ENCODE peak calls at places on chromosomes 2 and 18, in nine cellular contexts. F is Ammon's horn, Q is SK-N-SH, B is mucosa of descending colon, S is mucosa of gallbladder, W is H7, K is kidney tubule cell, T is NCI-H2171, M is activated T-cell treated with anti-CD3 and anti-CD28 coated beads for 48 hours. L is an unnamed sample.

GRCh38 chr2:231640646-231641111 is 48.0 kb downstream of the TEX44 start:
- DNase-seq in F (peak), Q (no peak), B (peak), S (no peak), W (peak), K (peak), T (no peak), M (no peak), L (peak)

GRCh38 chr18:50247562-50247961 is 18.7 kb downstream of the CFAP53 start:
- DNase-seq in F (no peak), Q (no peak), B (no peak), S (no peak), W (no peak), K (no peak), T (no peak), M (no peak), L (no peak)

GRCh38 chr2:45922577-45922988 is 271.1 kb downstream of the PRKCE start:
- DNase-seq in F (peak), Q (peak), B (no peak), S (no peak), W (no peak), K (no peak), T (peak), M (no peak), L (no peak)

GRCh38 chr2:160932960-160933359 is 227.3 kb upstream of the TANK start:
- DNase-seq in F (no peak), Q (no peak), B (no peak), S (no peak), W (no peak), K (no peak), T (no peak), M (no peak), L (peak)

GRCh38 chr2:65377556-65378307 is 54.7 kb downstream of the SPRED2 start:
- DNase-seq in F (no peak), Q (no peak), B (peak), S (no peak), W (no peak), K (peak), T (no peak), M (peak), L (peak)

GRCh38 chr18:63994783-63995399 is 25.0 kb downstream of the SERPINB8 start:
- DNase-seq in F (peak), Q (peak), B (peak), S (peak), W (peak), K (peak), T (peak), M (peak), L (peak)

GRCh38 chr18:13611616-13612110 is 114.7 kb downstream of the FAM210A start:
- DNase-seq in F (peak), Q (peak), B (peak), S (peak), W (peak), K (peak), T (no peak), M (no peak), L (no peak)

GRCh38 chr2:219109468-219109867 is 48.7 kb upstream of the IHH start:
- DNase-seq in F (no peak), Q (no peak), B (peak), S (no peak), W (peak), K (no peak), T (no peak), M (peak), L (peak)

GRCh38 chr18:42351455-42351854 is 396.4 kb downstream of the PIK3C3 start:
- DNase-seq in F (no peak), Q (no peak), B (no peak), S (no peak), W (no peak), K (no peak), T (no peak), M (no peak), L (no peak)

GRCh38 chr18:56475250-56475649 is 163.1 kb downstream of the TXNL1 start:
- DNase-seq in F (no peak), Q (no peak), B (no peak), S (no peak), W (no peak), K (peak), T (no peak), M (no peak), L (no peak)

GRCh38 chr2:144522741-144523605 is 3.1 kb upstream of the ZEB2 start:
- DNase-seq in F (peak), Q (peak), B (no peak), S (no peak), W (peak), K (no peak), T (no peak), M (no peak), L (no peak)

GRCh38 chr2:127193164-127193947 is 26.7 kb downstream of the CYP27C1 start:
- DNase-seq in F (no peak), Q (no peak), B (no peak), S (no peak), W (peak), K (no peak), T (no peak), M (no peak), L (no peak)

GRCh38 chr2:78431241-78431640 is 594.3 kb upstream of the REG3G start:
- DNase-seq in F (peak), Q (no peak), B (no peak), S (no peak), W (peak), K (no peak), T (no peak), M (no peak), L (no peak)

GRCh38 chr2:116456429-116456828 is 1358.1 kb upstream of the DDX18 start:
- DNase-seq in F (no peak), Q (no peak), B (no peak), S (no peak), W (no peak), K (no peak), T (no peak), M (no peak), L (no peak)

L was measured in islet precursor cell.